ENCODE peak calls at places on chromosomes 7 and 10, in ten cellular contexts. Z, N, S, L, C, O, W, Q, I and X are unnamed samples.

GRCh38 chr10:44805461-44806210 is 105.5 kb upstream of the TMEM72 start:
- DNase-seq in Z (no peak), N (no peak), S (no peak), L (no peak), C (no peak), O (no peak), W (no peak), Q (no peak), I (no peak), X (no peak)

GRCh38 chr7:120996333-120996982 is 7.9 kb downstream of the CPED1 start:
- DNase-seq in Z (peak), N (no peak), S (no peak), L (no peak), C (no peak), O (no peak), W (no peak), Q (no peak), I (peak), X (no peak)

GRCh38 chr7:158782638-158783490 is 46.4 kb downstream of the ESYT2 start:
- DNase-seq in Z (no peak), N (no peak), S (no peak), L (no peak), C (no peak), O (peak), W (no peak), Q (no peak), I (peak), X (no peak)

GRCh38 chr10:52400564-52400963 is 86.5 kb downstream of the DKK1 start:
- DNase-seq in Z (no peak), N (no peak), S (no peak), L (no peak), C (no peak), O (no peak), W (no peak), Q (no peak), I (peak), X (no peak)

GRCh38 chr7:20191044-20191867 is 25.9 kb downstream of the MACC1 start:
- DNase-seq in Z (no peak), N (no peak), S (no peak), L (no peak), C (no peak), O (no peak), W (no peak), Q (no peak), I (no peak), X (no peak)

GRCh38 chr7:158044156-158044823 is 543.3 kb downstream of the PTPRN2 start:
- DNase-seq in Z (no peak), N (no peak), S (no peak), L (no peak), C (no peak), O (no peak), W (no peak), Q (no peak), I (no peak), X (no peak)

GRCh38 chr7:157524731-157525130 is 187.9 kb downstream of the DNAJB6 start:
- DNase-seq in Z (no peak), N (no peak), S (no peak), L (no peak), C (no peak), O (no peak), W (no peak), Q (no peak), I (no peak), X (no peak)

GRCh38 chr7:102454423-102454822 is 10.2 kb downstream of the ALKBH4 start:
- DNase-seq in Z (no peak), N (no peak), S (no peak), L (no peak), C (no peak), O (no peak), W (no peak), Q (no peak), I (no peak), X (no peak)

GRCh38 chr10:87675396-87676376 is 16.0 kb downstream of the PAPSS2 start:
- DNase-seq in Z (no peak), N (no peak), S (no peak), L (no peak), C (no peak), O (peak), W (peak), Q (no peak), I (peak), X (no peak)

GRCh38 chr10:60719721-60720120 is 58.6 kb upstream of the CDK1 start:
- DNase-seq in Z (no peak), N (no peak), S (no peak), L (no peak), C (no peak), O (no peak), W (no peak), Q (no peak), I (no peak), X (no peak)

GRCh38 chr7:132145466-132145865 is 430.8 kb downstream of the PLXNA4 start:
- DNase-seq in Z (no peak), N (no peak), S (no peak), L (no peak), C (no peak), O (peak), W (peak), Q (no peak), I (peak), X (no peak)

GRCh38 chr7:157930441-157930840 is 593.6 kb downstream of the DNAJB6 start:
- DNase-seq in Z (no peak), N (no peak), S (no peak), L (no peak), C (no peak), O (no peak), W (no peak), Q (peak), I (no peak), X (no peak)

GRCh38 chr7:20651960-20652544 is 36.6 kb downstream of the ABCB5 start:
- DNase-seq in Z (no peak), N (no peak), S (no peak), L (no peak), C (no peak), O (peak), W (peak), Q (no peak), I (peak), X (no peak)

GRCh38 chr10:70779685-70780369 is 5.3 kb downstream of the TBATA start:
- DNase-seq in Z (no peak), N (no peak), S (no peak), L (no peak), C (no peak), O (no peak), W (no peak), Q (no peak), I (no peak), X (peak)

GRCh38 chr7:123633553-123633952 is 22.1 kb upstream of the LMOD2 start:
- DNase-seq in Z (no peak), N (no peak), S (no peak), L (no peak), C (no peak), O (no peak), W (peak), Q (no peak), I (peak), X (no peak)

GRCh38 chr10:96919785-96920425 is 87.8 kb downstream of the LCOR start:
- DNase-seq in Z (no peak), N (no peak), S (no peak), L (no peak), C (no peak), O (no peak), W (no peak), Q (no peak), I (peak), X (no peak)

GRCh38 chr10:131000737-131001136 is 310.8 kb downstream of the TCERG1L start:
- DNase-seq in Z (no peak), N (no peak), S (no peak), L (no peak), C (no peak), O (no peak), W (no peak), Q (no peak), I (no peak), X (no peak)

GRCh38 chr10:48309711-48310226 is 3.3 kb downstream of the MAPK8 start:
- DNase-seq in Z (no peak), N (no peak), S (no peak), L (no peak), C (no peak), O (peak), W (peak), Q (no peak), I (peak), X (peak)

GRCh38 chr10:5968681-5969453 is 8.5 kb downstream of the IL15RA start:
- DNase-seq in Z (no peak), N (no peak), S (no peak), L (no peak), C (no peak), O (no peak), W (no peak), Q (no peak), I (no peak), X (no peak)

GRCh38 chr7:148155826-148156225 is 434.7 kb upstream of the C7orf33 start:
- DNase-seq in Z (no peak), N (no peak), S (no peak), L (no peak), C (no peak), O (no peak), W (no peak), Q (no peak), I (no peak), X (no peak)

GRCh38 chr10:3761111-3761686 is 23.8 kb downstream of the KLF6 start:
- DNase-seq in Z (no peak), N (no peak), S (no peak), L (no peak), C (no peak), O (peak), W (no peak), Q (no peak), I (no peak), X (peak)